ENCODE peak calls at places on chromosomes 3 and 15, in four cellular contexts. One of them, this sample, is unnamed.

GRCh38 chr3:130242850-130243569 is 102.5 kb upstream of the COL6A5 start:
- DNase-seq in occipital lobe: no peak
- DNase-seq in NCI-H1417: no peak
- DNase-seq in mesothelial cell of epicardium: no peak
- DNase-seq in this sample: peak

GRCh38 chr3:194104041-194104751 is 31.8 kb upstream of the HES1 start:
- DNase-seq in mesothelial cell of epicardium: no peak
- DNase-seq in NCI-H1417: no peak
- DNase-seq in occipital lobe: no peak
- DNase-seq in this sample: no peak

GRCh38 chr3:197399486-197399885 is 101.1 kb upstream of the DLG1 start:
- DNase-seq in occipital lobe: no peak
- DNase-seq in mesothelial cell of epicardium: no peak
- DNase-seq in NCI-H1417: no peak
- DNase-seq in this sample: no peak

GRCh38 chr15:85312925-85313324 is 67.5 kb upstream of the AKAP13 start:
- DNase-seq in NCI-H1417: no peak
- DNase-seq in occipital lobe: no peak
- DNase-seq in mesothelial cell of epicardium: no peak
- DNase-seq in this sample: no peak

GRCh38 chr3:32937331-32937730 is 14.1 kb upstream of the CCR4 start:
- DNase-seq in occipital lobe: no peak
- DNase-seq in mesothelial cell of epicardium: no peak
- DNase-seq in NCI-H1417: no peak
- DNase-seq in this sample: peak

GRCh38 chr3:126880898-126881297 is 102.0 kb upstream of the PLXNA1 start:
- DNase-seq in mesothelial cell of epicardium: no peak
- DNase-seq in NCI-H1417: no peak
- DNase-seq in occipital lobe: no peak
- DNase-seq in this sample: no peak

GRCh38 chr3:76028816-76029215 is 243.5 kb upstream of the ZNF717 start:
- DNase-seq in NCI-H1417: no peak
- DNase-seq in occipital lobe: no peak
- DNase-seq in mesothelial cell of epicardium: no peak
- DNase-seq in this sample: no peak

GRCh38 chr15:74130089-74130848 is at the start of gene ISLR2:
- DNase-seq in mesothelial cell of epicardium: no peak
- DNase-seq in NCI-H1417: peak
- DNase-seq in occipital lobe: no peak
- DNase-seq in this sample: no peak

GRCh38 chr15:64928626-64929220 is 17.0 kb downstream of the ANKDD1A start:
- DNase-seq in occipital lobe: no peak
- DNase-seq in NCI-H1417: no peak
- DNase-seq in mesothelial cell of epicardium: no peak
- DNase-seq in this sample: no peak

GRCh38 chr3:127887321-127887720 is 27.7 kb upstream of the KBTBD12 start:
- DNase-seq in mesothelial cell of epicardium: no peak
- DNase-seq in occipital lobe: no peak
- DNase-seq in NCI-H1417: peak
- DNase-seq in this sample: no peak